ENCODE peak calls at places on chromosome 12, in eight cellular contexts. H, K, X, Z, N, M, L and E are unnamed samples.
A peak's percentile ranks its signal among the peaks of the same experiment; 100 is the strongest.

GRCh38 chr12:48296586-48297396 is 53.9 kb downstream of the ZNF641 start:
- DNase-seq in H (no peak), K (peak; percentile 43), X (peak; percentile 61), Z (peak; percentile 86), N (peak; percentile 61), M (peak; percentile 27), L (peak; percentile 72), E (peak; percentile 81)

GRCh38 chr12:95096852-95097251 is 23.4 kb upstream of the NR2C1 start:
- DNase-seq in H (peak; percentile 74), K (no peak), X (peak; percentile 42), Z (no peak), N (no peak), M (no peak), L (peak; percentile 40), E (no peak)

GRCh38 chr12:71157601-71158233 is at the start of gene TSPAN8:
- DNase-seq in H (peak; percentile 44), K (no peak), X (no peak), Z (no peak), N (no peak), M (no peak), L (no peak), E (no peak)

GRCh38 chr12:113990548-113991223 is 24.6 kb upstream of the RBM19 start:
- DNase-seq in H (no peak), K (no peak), X (no peak), Z (no peak), N (no peak), M (no peak), L (no peak), E (no peak)

GRCh38 chr12:57631566-57632368 is 1.2 kb downstream of the B4GALNT1 start:
- DNase-seq in H (peak; percentile 20), K (peak; percentile 30), X (no peak), Z (no peak), N (no peak), M (no peak), L (no peak), E (no peak)

GRCh38 chr12:40375076-40375475 is 150.3 kb downstream of the LRRK2 start:
- DNase-seq in H (peak; percentile 2), K (no peak), X (no peak), Z (no peak), N (no peak), M (no peak), L (no peak), E (no peak)

GRCh38 chr12:45666452-45667215 is 62.9 kb upstream of the ARID2 start:
- DNase-seq in H (no peak), K (no peak), X (no peak), Z (no peak), N (no peak), M (no peak), L (no peak), E (no peak)

GRCh38 chr12:95351745-95352144 is 122.2 kb upstream of the METAP2 start:
- DNase-seq in H (no peak), K (no peak), X (peak; percentile 18), Z (peak; percentile 56), N (no peak), M (no peak), L (no peak), E (peak; percentile 22)

GRCh38 chr12:25806271-25806670 is 152.2 kb upstream of the RASSF8 start:
- DNase-seq in H (no peak), K (no peak), X (peak; percentile 76), Z (no peak), N (no peak), M (no peak), L (no peak), E (no peak)